ENCODE peak calls at places on chromosomes 11 and 22, in ten cellular contexts. One of them, this sample, is unnamed.

GRCh38 chr22:50148991-50149721 is 21.4 kb upstream of the PANX2 start:
- DNase-seq in CD4-positive, CD25-positive, alpha-beta regulatory T cell: peak; percentile 79
- DNase-seq in body of pancreas: peak; percentile 75
- DNase-seq in testis: peak; percentile 48
- DNase-seq in left ventricle myocardium inferior: peak; percentile 46
- DNase-seq in aorta: no peak
- DNase-seq in gastrocnemius medialis: no peak
- DNase-seq in HepG2: peak; percentile 46
- DNase-seq in GM23248: peak; percentile 28
- DNase-seq in brain microvascular endothelial cell: peak; percentile 33
- DNase-seq in this sample: peak; percentile 69

GRCh38 chr11:76362716-76363115 is 18.2 kb downstream of the THAP12 start:
- DNase-seq in testis: no peak
- DNase-seq in GM23248: no peak
- DNase-seq in brain microvascular endothelial cell: no peak
- DNase-seq in gastrocnemius medialis: no peak
- DNase-seq in body of pancreas: no peak
- DNase-seq in CD4-positive, CD25-positive, alpha-beta regulatory T cell: no peak
- DNase-seq in left ventricle myocardium inferior: no peak
- DNase-seq in aorta: no peak
- DNase-seq in HepG2: no peak
- DNase-seq in this sample: no peak

GRCh38 chr11:101974255-101974654 is 57.9 kb upstream of the ANGPTL5 start:
- DNase-seq in GM23248: peak; percentile 42
- DNase-seq in gastrocnemius medialis: no peak
- DNase-seq in aorta: no peak
- DNase-seq in brain microvascular endothelial cell: no peak
- DNase-seq in body of pancreas: no peak
- DNase-seq in CD4-positive, CD25-positive, alpha-beta regulatory T cell: no peak
- DNase-seq in HepG2: peak; percentile 54
- DNase-seq in testis: no peak
- DNase-seq in left ventricle myocardium inferior: no peak
- DNase-seq in this sample: no peak

GRCh38 chr11:13262096-13262495 is 15.5 kb upstream of the BMAL1 start:
- DNase-seq in brain microvascular endothelial cell: no peak
- DNase-seq in GM23248: peak; percentile 63
- DNase-seq in body of pancreas: no peak
- DNase-seq in testis: no peak
- DNase-seq in HepG2: no peak
- DNase-seq in CD4-positive, CD25-positive, alpha-beta regulatory T cell: no peak
- DNase-seq in aorta: no peak
- DNase-seq in left ventricle myocardium inferior: no peak
- DNase-seq in gastrocnemius medialis: no peak
- DNase-seq in this sample: no peak

GRCh38 chr11:10076458-10077141 is 217.4 kb downstream of the SBF2 start:
- DNase-seq in GM23248: peak; percentile 24
- DNase-seq in brain microvascular endothelial cell: peak; percentile 6
- DNase-seq in left ventricle myocardium inferior: peak; percentile 75
- DNase-seq in HepG2: peak; percentile 19
- DNase-seq in aorta: peak; percentile 84
- DNase-seq in body of pancreas: peak; percentile 22
- DNase-seq in CD4-positive, CD25-positive, alpha-beta regulatory T cell: peak; percentile 12
- DNase-seq in gastrocnemius medialis: no peak
- DNase-seq in testis: peak; percentile 62
- DNase-seq in this sample: peak; percentile 53

GRCh38 chr11:65013130-65013691 is 749 bp upstream of the ARL2 start:
- DNase-seq in aorta: peak; percentile 96
- DNase-seq in left ventricle myocardium inferior: no peak
- DNase-seq in brain microvascular endothelial cell: peak; percentile 83
- DNase-seq in CD4-positive, CD25-positive, alpha-beta regulatory T cell: no peak
- DNase-seq in GM23248: peak; percentile 94
- DNase-seq in gastrocnemius medialis: peak; percentile 74
- DNase-seq in HepG2: peak; percentile 75
- DNase-seq in testis: peak; percentile 94
- DNase-seq in body of pancreas: peak; percentile 91
- DNase-seq in this sample: peak; percentile 93

GRCh38 chr11:72326151-72326842 is 82.3 kb upstream of the PHOX2A start:
- DNase-seq in left ventricle myocardium inferior: no peak
- DNase-seq in aorta: no peak
- DNase-seq in brain microvascular endothelial cell: peak; percentile 84
- DNase-seq in testis: no peak
- DNase-seq in GM23248: peak; percentile 85
- DNase-seq in body of pancreas: no peak
- DNase-seq in HepG2: no peak
- DNase-seq in CD4-positive, CD25-positive, alpha-beta regulatory T cell: no peak
- DNase-seq in gastrocnemius medialis: no peak
- DNase-seq in this sample: no peak

GRCh38 chr22:42335839-42336378 is 65.5 kb upstream of the TCF20 start:
- DNase-seq in brain microvascular endothelial cell: no peak
- DNase-seq in testis: no peak
- DNase-seq in HepG2: no peak
- DNase-seq in CD4-positive, CD25-positive, alpha-beta regulatory T cell: no peak
- DNase-seq in aorta: no peak
- DNase-seq in GM23248: no peak
- DNase-seq in left ventricle myocardium inferior: no peak
- DNase-seq in body of pancreas: no peak
- DNase-seq in gastrocnemius medialis: no peak
- DNase-seq in this sample: no peak

GRCh38 chr22:24247011-24247507 is 2.2 kb upstream of the GGT5 start:
- DNase-seq in body of pancreas: no peak
- DNase-seq in GM23248: peak; percentile 57
- DNase-seq in brain microvascular endothelial cell: no peak
- DNase-seq in gastrocnemius medialis: no peak
- DNase-seq in HepG2: no peak
- DNase-seq in left ventricle myocardium inferior: no peak
- DNase-seq in aorta: no peak
- DNase-seq in CD4-positive, CD25-positive, alpha-beta regulatory T cell: no peak
- DNase-seq in testis: no peak
- DNase-seq in this sample: no peak

GRCh38 chr11:14907411-14908213 is 15.6 kb upstream of the CYP2R1 start:
- DNase-seq in HepG2: peak; percentile 71
- DNase-seq in body of pancreas: peak; percentile 86
- DNase-seq in left ventricle myocardium inferior: peak; percentile 77
- DNase-seq in aorta: peak; percentile 90
- DNase-seq in testis: peak; percentile 94
- DNase-seq in GM23248: peak; percentile 69
- DNase-seq in gastrocnemius medialis: no peak
- DNase-seq in CD4-positive, CD25-positive, alpha-beta regulatory T cell: peak; percentile 78
- DNase-seq in brain microvascular endothelial cell: peak; percentile 44
- DNase-seq in this sample: peak; percentile 78

GRCh38 chr11:1918436-1919315 is 827 bp upstream of the TNNT3 start:
- DNase-seq in HepG2: no peak
- DNase-seq in CD4-positive, CD25-positive, alpha-beta regulatory T cell: no peak
- DNase-seq in gastrocnemius medialis: no peak
- DNase-seq in testis: no peak
- DNase-seq in left ventricle myocardium inferior: no peak
- DNase-seq in aorta: no peak
- DNase-seq in GM23248: no peak
- DNase-seq in body of pancreas: no peak
- DNase-seq in brain microvascular endothelial cell: no peak
- DNase-seq in this sample: no peak

GRCh38 chr11:12529041-12529440 is 145.2 kb upstream of the TEAD1 start:
- DNase-seq in left ventricle myocardium inferior: no peak
- DNase-seq in gastrocnemius medialis: no peak
- DNase-seq in brain microvascular endothelial cell: no peak
- DNase-seq in CD4-positive, CD25-positive, alpha-beta regulatory T cell: no peak
- DNase-seq in testis: no peak
- DNase-seq in body of pancreas: no peak
- DNase-seq in HepG2: no peak
- DNase-seq in GM23248: no peak
- DNase-seq in aorta: no peak
- DNase-seq in this sample: no peak

GRCh38 chr11:60951611-60951908 is 416 bp downstream of the SLC15A3 start:
- DNase-seq in left ventricle myocardium inferior: no peak
- DNase-seq in GM23248: no peak
- DNase-seq in CD4-positive, CD25-positive, alpha-beta regulatory T cell: no peak
- DNase-seq in gastrocnemius medialis: no peak
- DNase-seq in HepG2: no peak
- DNase-seq in brain microvascular endothelial cell: no peak
- DNase-seq in testis: no peak
- DNase-seq in body of pancreas: no peak
- DNase-seq in aorta: no peak
- DNase-seq in this sample: no peak
- H3K27ac ChIP-seq in left ventricle myocardium inferior: peak overlapping the region; percentile 92
- H3K27ac ChIP-seq in GM23248: no peak overlapping the region
- H3K27ac ChIP-seq in CD4-positive, CD25-positive, alpha-beta regulatory T cell: no peak overlapping the region
- H3K27ac ChIP-seq in gastrocnemius medialis: peak overlapping the region; percentile 71
- H3K27ac ChIP-seq in HepG2: no peak overlapping the region
- H3K27ac ChIP-seq in brain microvascular endothelial cell: no peak overlapping the region
- H3K27ac ChIP-seq in testis: peak overlapping the region; percentile 88
- H3K27ac ChIP-seq in body of pancreas: peak overlapping the region; percentile 80
- H3K27ac ChIP-seq in aorta: peak overlapping the region; percentile 60
- H3K27ac ChIP-seq in this sample: no peak overlapping the region

DNA sequence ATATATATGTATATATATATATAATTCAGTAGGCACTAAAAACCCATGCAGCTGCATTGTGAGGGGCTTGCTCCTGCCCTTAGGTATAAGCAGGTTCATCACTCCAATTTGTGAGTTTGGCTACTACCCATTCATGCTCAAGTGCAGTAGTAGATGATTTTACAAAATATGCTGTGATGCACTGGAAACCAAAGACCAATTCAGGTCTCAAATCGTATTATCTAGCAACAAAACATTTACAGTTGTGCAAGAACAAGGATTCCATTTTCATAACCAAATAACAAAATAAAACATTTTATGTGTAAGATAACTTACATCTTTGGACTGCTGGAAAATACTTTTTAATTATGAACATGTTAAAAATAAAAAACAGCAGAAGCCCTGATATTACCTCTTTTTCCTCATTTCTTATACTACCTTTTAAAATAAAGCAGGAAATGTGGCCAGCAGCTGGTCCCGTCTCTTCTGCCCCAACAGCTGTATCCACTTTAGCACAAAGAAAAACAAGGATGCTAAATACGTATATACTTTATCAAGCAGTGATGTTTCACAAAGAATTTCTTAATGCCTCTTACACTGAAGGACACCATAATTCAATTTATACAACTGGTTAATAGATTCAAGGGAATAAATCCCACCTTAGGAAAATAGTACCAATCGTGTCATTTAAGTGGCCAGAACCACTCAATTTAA is 2.8 kb downstream of the CREBZF start:
- DNase-seq in body of pancreas: no peak
- DNase-seq in aorta: no peak
- DNase-seq in HepG2: no peak
- DNase-seq in brain microvascular endothelial cell: no peak
- DNase-seq in CD4-positive, CD25-positive, alpha-beta regulatory T cell: no peak
- DNase-seq in gastrocnemius medialis: no peak
- DNase-seq in left ventricle myocardium inferior: no peak
- DNase-seq in GM23248: peak; percentile 60
- DNase-seq in testis: no peak
- DNase-seq in this sample: no peak
- H3K4me3 ChIP-seq in body of pancreas: no peak overlapping the region
- H3K4me3 ChIP-seq in aorta: peak overlapping the region; percentile 40
- H3K4me3 ChIP-seq in HepG2: peak overlapping the region; percentile 95
- H3K4me3 ChIP-seq in brain microvascular endothelial cell: peak overlapping the region; percentile 97
- H3K4me3 ChIP-seq in CD4-positive, CD25-positive, alpha-beta regulatory T cell: peak overlapping the region; percentile 95
- H3K4me3 ChIP-seq in gastrocnemius medialis: peak overlapping the region; percentile 97
- H3K4me3 ChIP-seq in left ventricle myocardium inferior: peak overlapping the region; percentile 88
- H3K4me3 ChIP-seq in GM23248: peak overlapping the region; percentile 87
- H3K4me3 ChIP-seq in testis: peak overlapping the region; percentile 97
- H3K4me3 ChIP-seq in this sample: peak overlapping the region; percentile 99

GRCh38 chr11:26909429-26910009 is 84.4 kb upstream of the FIBIN start:
- DNase-seq in body of pancreas: no peak
- DNase-seq in GM23248: no peak
- DNase-seq in aorta: no peak
- DNase-seq in testis: no peak
- DNase-seq in left ventricle myocardium inferior: no peak
- DNase-seq in brain microvascular endothelial cell: no peak
- DNase-seq in gastrocnemius medialis: no peak
- DNase-seq in CD4-positive, CD25-positive, alpha-beta regulatory T cell: no peak
- DNase-seq in HepG2: no peak
- DNase-seq in this sample: no peak
- H3K27ac ChIP-seq in body of pancreas: no peak overlapping the region
- H3K27ac ChIP-seq in GM23248: no peak overlapping the region
- H3K27ac ChIP-seq in aorta: no peak overlapping the region
- H3K27ac ChIP-seq in testis: no peak overlapping the region
- H3K27ac ChIP-seq in left ventricle myocardium inferior: no peak overlapping the region
- H3K27ac ChIP-seq in brain microvascular endothelial cell: no peak overlapping the region
- H3K27ac ChIP-seq in gastrocnemius medialis: no peak overlapping the region
- H3K27ac ChIP-seq in CD4-positive, CD25-positive, alpha-beta regulatory T cell: no peak overlapping the region
- H3K27ac ChIP-seq in HepG2: no peak overlapping the region
- H3K27ac ChIP-seq in this sample: no peak overlapping the region

GRCh38 chr11:95913830-95914229 is 10.1 kb downstream of the MTMR2 start:
- DNase-seq in GM23248: peak; percentile 34
- DNase-seq in brain microvascular endothelial cell: no peak
- DNase-seq in HepG2: no peak
- DNase-seq in body of pancreas: no peak
- DNase-seq in testis: no peak
- DNase-seq in gastrocnemius medialis: no peak
- DNase-seq in left ventricle myocardium inferior: no peak
- DNase-seq in aorta: no peak
- DNase-seq in CD4-positive, CD25-positive, alpha-beta regulatory T cell: no peak
- DNase-seq in this sample: no peak

GRCh38 chr11:95910638-95911368 is 13.1 kb downstream of the MTMR2 start:
- DNase-seq in HepG2: no peak
- DNase-seq in CD4-positive, CD25-positive, alpha-beta regulatory T cell: no peak
- DNase-seq in aorta: no peak
- DNase-seq in brain microvascular endothelial cell: no peak
- DNase-seq in gastrocnemius medialis: no peak
- DNase-seq in GM23248: no peak
- DNase-seq in body of pancreas: no peak
- DNase-seq in left ventricle myocardium inferior: no peak
- DNase-seq in testis: no peak
- DNase-seq in this sample: no peak

GRCh38 chr11:95908826-95909225 is 15.1 kb downstream of the MTMR2 start:
- DNase-seq in brain microvascular endothelial cell: no peak
- DNase-seq in gastrocnemius medialis: no peak
- DNase-seq in body of pancreas: no peak
- DNase-seq in testis: no peak
- DNase-seq in GM23248: peak; percentile 55
- DNase-seq in aorta: no peak
- DNase-seq in HepG2: no peak
- DNase-seq in left ventricle myocardium inferior: no peak
- DNase-seq in CD4-positive, CD25-positive, alpha-beta regulatory T cell: no peak
- DNase-seq in this sample: no peak

GRCh38 chr11:95912902-95913560 is 10.9 kb downstream of the MTMR2 start:
- DNase-seq in testis: no peak
- DNase-seq in body of pancreas: no peak
- DNase-seq in gastrocnemius medialis: no peak
- DNase-seq in HepG2: no peak
- DNase-seq in CD4-positive, CD25-positive, alpha-beta regulatory T cell: no peak
- DNase-seq in left ventricle myocardium inferior: no peak
- DNase-seq in brain microvascular endothelial cell: no peak
- DNase-seq in GM23248: peak; percentile 84
- DNase-seq in aorta: no peak
- DNase-seq in this sample: no peak

GRCh38 chr11:95911369-95911759 is 12.5 kb downstream of the MTMR2 start:
- DNase-seq in GM23248: no peak
- DNase-seq in aorta: no peak
- DNase-seq in body of pancreas: no peak
- DNase-seq in left ventricle myocardium inferior: no peak
- DNase-seq in gastrocnemius medialis: no peak
- DNase-seq in CD4-positive, CD25-positive, alpha-beta regulatory T cell: no peak
- DNase-seq in HepG2: no peak
- DNase-seq in brain microvascular endothelial cell: no peak
- DNase-seq in testis: no peak
- DNase-seq in this sample: no peak
- H3K4me3 ChIP-seq in GM23248: no peak overlapping the region
- H3K4me3 ChIP-seq in aorta: no peak overlapping the region
- H3K4me3 ChIP-seq in body of pancreas: no peak overlapping the region
- H3K4me3 ChIP-seq in left ventricle myocardium inferior: peak overlapping the region; percentile 8
- H3K4me3 ChIP-seq in gastrocnemius medialis: no peak overlapping the region
- H3K4me3 ChIP-seq in CD4-positive, CD25-positive, alpha-beta regulatory T cell: no peak overlapping the region
- H3K4me3 ChIP-seq in HepG2: no peak overlapping the region
- H3K4me3 ChIP-seq in brain microvascular endothelial cell: no peak overlapping the region
- H3K4me3 ChIP-seq in testis: no peak overlapping the region
- H3K4me3 ChIP-seq in this sample: no peak overlapping the region

This sample was measured in WERI-Rb-1.